ENCODE peak calls at places on chromosome 7, in ten cellular contexts. E, X, R, B, L, Q, S, A, H and D are unnamed samples.

GRCh38 chr7:100726998-100727761 is 6.2 kb upstream of the ZAN start:
- DNase-seq in B (no peak), X (no peak), E (no peak), H (no peak), A (peak), Q (no peak), R (no peak), L (no peak), S (no peak), D (no peak)

GRCh38 chr7:27141591-27142561 is 1.6 kb downstream of the HOXA5 start:
- DNase-seq in X (no peak), L (no peak), B (peak), Q (no peak), H (no peak), R (no peak), E (no peak), A (no peak), S (no peak), D (peak)

GRCh38 chr7:3259711-3260424 is 41.2 kb upstream of the SDK1 start:
- DNase-seq in S (peak), A (no peak), E (no peak), H (no peak), B (no peak), X (no peak), Q (no peak), L (no peak), R (no peak), D (no peak)

GRCh38 chr7:1811850-1812692 is 142.0 kb downstream of the ELFN1 start:
- DNase-seq in X (no peak), H (no peak), E (no peak), R (no peak), Q (no peak), S (no peak), B (no peak), L (no peak), A (peak), D (peak)

GRCh38 chr7:154371424-154371823 is 319.2 kb downstream of the DPP6 start:
- DNase-seq in A (no peak), B (no peak), E (no peak), X (no peak), S (no peak), R (no peak), L (no peak), H (no peak), Q (no peak), D (no peak)

GRCh38 chr7:130940907-130941306 is 206.9 kb upstream of the KLF14 start:
- DNase-seq in X (no peak), E (no peak), H (no peak), Q (no peak), B (no peak), A (no peak), R (no peak), S (no peak), L (no peak), D (no peak)

GRCh38 chr7:127751723-127752448 is 99.9 kb downstream of the SND1 start:
- DNase-seq in B (no peak), A (peak), L (no peak), Q (no peak), R (no peak), H (no peak), S (no peak), E (no peak), X (no peak), D (peak)

GRCh38 chr7:149799397-149800168 is 26.2 kb upstream of the ZNF467 start:
- DNase-seq in B (peak), E (no peak), X (no peak), S (no peak), R (peak), L (no peak), H (peak), Q (peak), A (no peak), D (no peak)

GRCh38 chr7:139777304-139777890 is 401 bp downstream of the HIPK2 start:
- DNase-seq in A (peak), R (peak), H (peak), E (peak), Q (peak), B (peak), X (no peak), L (no peak), S (no peak), D (peak)

GRCh38 chr7:75038508-75038907 is 35.1 kb downstream of the RCC1L start:
- DNase-seq in H (no peak), E (no peak), Q (no peak), A (peak), B (peak), X (no peak), R (peak), L (no peak), S (no peak), D (no peak)

GRCh38 chr7:130463553-130464434 is 23.0 kb upstream of the CEP41 start:
- DNase-seq in A (no peak), L (no peak), S (no peak), H (peak), X (no peak), E (no peak), R (no peak), B (no peak), Q (no peak), D (no peak)

GRCh38 chr7:69502358-69502757 is 95.9 kb upstream of the AUTS2 start:
- DNase-seq in S (no peak), B (no peak), A (no peak), X (no peak), Q (no peak), L (no peak), R (no peak), H (no peak), E (no peak), D (no peak)

GRCh38 chr7:155001756-155002410 is 1.0 kb downstream of the PAXIP1 start:
- DNase-seq in Q (peak), B (no peak), S (no peak), X (no peak), R (peak), E (no peak), A (no peak), L (no peak), H (peak), D (no peak)

GRCh38 chr7:22292519-22292918 is 64.4 kb downstream of the RAPGEF5 start:
- DNase-seq in X (no peak), B (no peak), S (no peak), E (no peak), A (no peak), R (no peak), Q (peak), H (no peak), L (peak), D (no peak)

GRCh38 chr7:54785261-54785660 is 26.2 kb upstream of the SEC61G start:
- DNase-seq in E (no peak), R (no peak), H (no peak), L (no peak), Q (no peak), B (peak), X (no peak), S (no peak), A (no peak), D (no peak)

GRCh38 chr7:108335264-108335918 is 120.8 kb downstream of the NRCAM start:
- DNase-seq in E (no peak), L (no peak), B (peak), R (no peak), H (no peak), Q (no peak), S (no peak), A (no peak), X (peak), D (no peak)